ENCODE peak calls at places on chromosome 20, in ten cellular contexts. Z, N, B, X, Q, U, F, A, O and P are unnamed samples.

GRCh38 chr20:62265365-62265764 is 27.0 kb downstream of the OSBPL2 start:
- DNase-seq in O (no peak), N (no peak), F (no peak), X (no peak), A (no peak), Z (no peak), B (no peak), Q (no peak), U (no peak), P (no peak)

GRCh38 chr20:63492518-63492917 is 6.4 kb downstream of the EEF1A2 start:
- DNase-seq in A (no peak), O (no peak), Q (no peak), U (no peak), B (no peak), X (no peak), N (no peak), F (no peak), Z (no peak), P (no peak)

GRCh38 chr20:32278199-32278643 is 770 bp downstream of the KIF3B start:
- DNase-seq in F (no peak), O (no peak), N (no peak), Q (no peak), Z (no peak), B (no peak), A (peak), U (no peak), X (no peak), P (no peak)

GRCh38 chr20:1478566-1478965 is 11.9 kb upstream of the NSFL1C start:
- DNase-seq in A (no peak), Z (no peak), F (no peak), O (no peak), Q (no peak), U (no peak), X (no peak), N (no peak), B (no peak), P (no peak)

GRCh38 chr20:46705378-46705729 is 4.1 kb upstream of the SLC2A10 start:
- DNase-seq in U (no peak), Z (no peak), F (no peak), Q (no peak), X (no peak), N (no peak), B (no peak), A (no peak), O (no peak), P (peak)

GRCh38 chr20:25226433-25227316 is 21.2 kb upstream of the PYGB start:
- DNase-seq in Z (no peak), A (no peak), B (peak), F (peak), U (no peak), X (no peak), N (no peak), Q (no peak), O (no peak), P (no peak)

GRCh38 chr20:5877128-5877527 is 73.2 kb downstream of the TRMT6 start:
- DNase-seq in Z (no peak), O (no peak), F (no peak), U (no peak), Q (no peak), B (no peak), N (no peak), X (no peak), A (no peak), P (no peak)

GRCh38 chr20:34952676-34953075 is 2.9 kb downstream of the GSS start:
- DNase-seq in O (no peak), F (no peak), U (no peak), N (no peak), A (no peak), X (no peak), Q (no peak), B (no peak), Z (no peak), P (no peak)

GRCh38 chr20:49610701-49611538 is 43.0 kb upstream of the PTGIS start:
- DNase-seq in B (peak), F (peak), Q (peak), Z (peak), U (peak), N (peak), O (no peak), X (peak), A (peak), P (peak)

GRCh38 chr20:8735674-8736073 is 333.2 kb upstream of the PLCB4 start:
- DNase-seq in B (no peak), U (no peak), A (no peak), Z (no peak), N (no peak), X (no peak), Q (no peak), F (no peak), O (no peak), P (no peak)

GRCh38 chr20:9985773-9986172 is 49.0 kb upstream of the ANKEF1 start:
- DNase-seq in Q (no peak), F (no peak), B (no peak), O (no peak), A (no peak), Z (no peak), N (no peak), X (no peak), U (no peak), P (no peak)